ENCODE peak calls at places on chromosome 21, in five cellular contexts. Z is IMR-90, C is MM.1S, P is fibroblast of lung, R is H9. L is an unnamed sample.

GRCh38 chr21:41897047-41897669 is 18.0 kb upstream of the PRDM15 start:
- DNase-seq in Z (no peak), C (no peak), P (no peak), R (no peak), L (no peak)

GRCh38 chr21:41745971-41746743 is 20.7 kb downstream of the RIPK4 start:
- DNase-seq in Z (no peak), C (no peak), P (no peak), R (peak; percentile 72), L (no peak)

GRCh38 chr21:26412831-26413329 is 160.2 kb downstream of the CYYR1 start:
- DNase-seq in Z (no peak), C (no peak), P (no peak), R (no peak), L (no peak)

GRCh38 chr21:26207021-26207420 is 36.5 kb upstream of the APP start:
- DNase-seq in Z (no peak), C (no peak), P (no peak), R (no peak), L (no peak)

GRCh38 chr21:41170442-41170841 is 2.5 kb downstream of the BACE2 start:
- DNase-seq in Z (peak; percentile 34), C (peak; percentile 42), P (peak; percentile 40), R (peak; percentile 72), L (peak; percentile 41)

GRCh38 chr21:41622831-41623548 is 115.0 kb upstream of the TMPRSS2 start:
- DNase-seq in Z (peak; percentile 53), C (no peak), P (peak; percentile 61), R (no peak), L (no peak)

GRCh38 chr21:39088831-39089380 is 94.3 kb downstream of the PSMG1 start:
- DNase-seq in Z (peak; percentile 82), C (no peak), P (peak; percentile 76), R (no peak), L (no peak)

GRCh38 chr21:36663033-36663855 is 35.7 kb upstream of the SIM2 start:
- DNase-seq in Z (peak; percentile 33), C (no peak), P (no peak), R (no peak), L (no peak)

GRCh38 chr21:15967661-15968060 is 237.9 kb downstream of the USP25 start:
- DNase-seq in Z (peak; percentile 5), C (no peak), P (peak; percentile 72), R (no peak), L (no peak)

DNA sequence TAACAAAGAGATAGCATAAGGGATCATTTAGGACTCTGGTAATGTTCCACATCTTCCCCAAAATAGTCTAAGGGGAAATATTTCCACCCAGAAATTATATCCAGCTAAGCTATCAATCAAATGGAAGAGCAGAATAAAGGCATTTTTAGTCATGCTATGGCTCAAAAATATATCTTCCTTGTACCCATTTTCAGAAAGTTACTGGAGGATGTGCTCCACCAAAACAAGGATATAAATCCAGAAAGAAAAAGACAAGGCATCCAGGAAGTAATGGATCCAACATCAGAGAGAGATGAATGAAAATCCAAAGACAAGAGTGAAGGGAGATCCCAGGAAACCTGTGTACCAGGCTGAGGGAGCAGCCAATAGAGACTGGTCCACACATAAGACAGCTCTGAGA is 2.7 kb upstream of the KRTAP10-8 start:
- DNase-seq in Z (no peak), C (no peak), P (no peak), R (no peak), L (no peak)
- TF ChIP-seq CTCF in Z (no peak), C (no peak), P (no peak), R (no peak), L (no peak)

GRCh38 chr21:37845535-37845934 is 70.7 kb downstream of the KCNJ6 start:
- DNase-seq in Z (no peak), C (no peak), P (no peak), R (no peak), L (no peak)
- H3K9ac ChIP-seq in Z (no peak overlapping the region), C (no peak overlapping the region), P (no peak overlapping the region), R (no peak overlapping the region), L (no peak overlapping the region)

GRCh38 chr21:29091032-29091431 is 17.6 kb upstream of the CCT8 start:
- DNase-seq in Z (peak; percentile 84), C (no peak), P (peak; percentile 83), R (no peak), L (no peak)

GRCh38 chr21:29096619-29097018 is 23.2 kb upstream of the CCT8 start:
- DNase-seq in Z (no peak), C (no peak), P (no peak), R (no peak), L (no peak)

GRCh38 chr21:29098156-29098555 is 24.7 kb upstream of the CCT8 start:
- DNase-seq in Z (peak; percentile 23), C (no peak), P (no peak), R (no peak), L (no peak)

GRCh38 chr21:29095203-29095602 is 21.8 kb upstream of the CCT8 start:
- DNase-seq in Z (no peak), C (no peak), P (no peak), R (no peak), L (no peak)

DNA sequence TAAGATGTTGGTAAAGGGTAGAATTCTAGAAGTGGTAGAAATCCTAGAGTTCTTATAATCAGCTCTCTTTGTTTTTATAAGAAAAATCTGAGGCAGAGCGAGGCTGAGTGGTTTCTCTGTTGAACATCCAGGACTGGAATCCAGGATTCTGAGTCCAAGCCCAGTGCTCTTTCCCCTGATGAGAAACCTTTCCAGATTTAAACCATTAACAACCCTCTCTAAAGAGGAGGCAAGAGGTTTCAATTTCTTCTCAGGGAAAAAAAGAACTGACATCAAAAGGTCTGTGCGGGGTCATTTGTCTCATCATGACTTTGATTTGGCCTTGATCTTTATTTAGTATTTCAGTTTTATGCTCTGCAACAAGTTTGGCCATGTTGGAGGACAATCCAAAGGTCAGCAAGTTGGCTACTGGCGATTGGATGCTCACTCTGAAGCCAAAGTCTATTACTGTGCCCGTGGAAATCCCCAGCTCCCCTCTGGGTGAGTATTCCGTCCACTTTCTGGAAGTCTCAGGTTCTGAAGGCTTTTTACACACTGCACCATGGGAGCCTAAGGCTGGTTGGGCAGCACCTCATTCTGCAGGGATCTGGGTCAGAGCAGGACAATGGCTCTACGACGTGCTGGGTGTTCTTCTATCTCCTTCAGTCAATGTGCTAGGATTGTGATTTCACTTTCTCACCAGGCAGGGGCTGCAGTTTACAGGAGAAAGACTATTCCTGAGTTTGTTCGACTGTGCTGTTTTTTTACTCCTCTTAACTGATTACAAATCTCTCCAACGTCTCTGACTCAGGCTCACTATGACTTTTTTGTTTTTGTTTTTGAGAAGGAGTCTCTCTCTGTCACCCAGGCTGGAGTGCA is 18.9 kb upstream of the CCT8 start:
- DNase-seq in Z (peak; percentile 73), C (no peak), P (peak; percentile 70), R (no peak), L (no peak)
- TF ChIP-seq CTCF in Z (peak; percentile 40), C (no peak), P (peak; percentile 31), R (no peak), L (peak; percentile 23)

GRCh38 chr21:46094401-46095105 is 3.4 kb upstream of the COL6A2 start:
- DNase-seq in Z (no peak), C (no peak), P (no peak), R (no peak), L (no peak)
- H3K9ac ChIP-seq in Z (no peak overlapping the region), C (no peak overlapping the region), P (no peak overlapping the region), R (no peak overlapping the region), L (no peak overlapping the region)

DNA sequence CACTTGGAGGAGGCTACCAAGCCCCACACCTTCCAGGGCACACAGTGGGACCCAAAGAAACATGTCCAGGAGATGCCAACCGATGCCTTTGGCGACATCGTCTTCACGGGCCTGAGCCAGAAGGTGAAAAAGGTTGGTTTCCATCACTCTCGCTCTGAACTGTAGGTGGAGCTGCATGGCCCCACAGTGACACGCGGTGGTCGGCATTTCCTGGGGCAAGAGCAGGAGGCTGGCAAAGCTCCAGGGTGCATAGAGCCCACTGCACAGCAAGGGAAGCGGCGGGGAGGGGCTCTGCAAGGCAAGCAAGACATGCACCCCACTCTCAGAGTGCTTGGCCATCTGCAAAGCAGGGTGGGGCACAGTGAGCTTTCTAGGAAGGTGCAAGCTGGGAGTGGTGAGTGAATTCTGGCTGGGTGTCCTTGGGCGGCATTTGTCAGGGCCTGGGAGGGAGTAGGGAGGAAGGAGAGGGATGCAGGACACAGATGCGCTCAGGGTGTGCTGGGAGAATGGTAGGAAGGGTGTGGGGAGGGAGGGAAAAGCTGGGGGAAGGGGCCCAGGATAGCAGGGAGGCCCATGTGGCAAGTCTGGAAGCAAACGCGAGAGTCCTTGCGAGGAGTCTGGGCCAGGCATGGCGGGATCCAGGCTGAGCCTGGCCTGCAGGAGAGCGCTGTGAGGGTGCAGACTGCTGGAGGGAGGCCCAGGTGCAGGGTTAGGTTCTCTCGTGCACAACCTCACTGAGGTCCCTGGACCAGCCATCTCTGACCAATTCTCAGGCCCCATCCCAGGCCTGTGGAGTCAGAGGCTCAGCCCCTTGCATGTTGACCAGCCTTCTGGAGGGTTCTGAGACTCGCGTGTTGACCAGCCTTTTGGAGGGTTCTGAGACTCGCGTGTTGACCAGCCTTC is 11.0 kb downstream of the TRPM2 start:
- DNase-seq in Z (no peak), C (no peak), P (no peak), R (peak; percentile 52), L (peak; percentile 25)
- TF ChIP-seq CTCF in Z (no peak), C (no peak), P (no peak), R (peak; percentile 49), L (peak; percentile 40)